ENCODE peak calls at places on chromosomes 3 and 15, in seven cellular contexts. E is Panc1, V is lower lobe of right lung, D is mesendoderm, U is K562, C is DND-41, I is heart left ventricle. O is an unnamed sample.

GRCh38 chr3:54243262-54243931 is 121.0 kb downstream of the CACNA2D3 start:
- DNase-seq in D (no peak), U (no peak), E (no peak), I (no peak), V (no peak), C (no peak), O (no peak)

GRCh38 chr3:152779649-152780048 is 55.3 kb upstream of the P2RY1 start:
- DNase-seq in D (peak), E (no peak), I (no peak), C (no peak), V (no peak), U (no peak), O (no peak)

GRCh38 chr3:356947-357346 is 160.4 kb downstream of the CHL1 start:
- DNase-seq in D (no peak), E (no peak), I (no peak), U (no peak), C (no peak), V (no peak), O (no peak)

GRCh38 chr3:139455855-139456254 is 20.5 kb downstream of the RBP2 start:
- DNase-seq in E (no peak), D (peak), U (peak), C (peak), V (no peak), I (no peak), O (no peak)

GRCh38 chr15:53589526-53590057 is 169.9 kb downstream of the WDR72 start:
- DNase-seq in D (no peak), E (no peak), I (no peak), C (no peak), U (no peak), V (no peak), O (no peak)

GRCh38 chr15:33064878-33065277 is 129.6 kb downstream of the FMN1 start:
- DNase-seq in V (no peak), D (no peak), E (no peak), I (no peak), C (no peak), U (no peak), O (no peak)

GRCh38 chr3:38588276-38588971 is 61.1 kb downstream of the SCN5A start:
- DNase-seq in V (peak), D (no peak), I (peak), U (no peak), E (no peak), C (no peak), O (no peak)

GRCh38 chr3:68059628-68060027 is 405.2 kb upstream of the SUCLG2 start:
- DNase-seq in E (no peak), C (no peak), V (no peak), I (no peak), D (no peak), U (no peak), O (no peak)

GRCh38 chr3:126552688-126553283 is 5.9 kb downstream of the C3orf22 start:
- DNase-seq in C (peak), E (no peak), I (no peak), U (no peak), D (no peak), V (peak), O (no peak)

GRCh38 chr3:66172394-66172793 is 48.4 kb upstream of the SLC25A26 start:
- DNase-seq in D (no peak), U (no peak), V (no peak), I (no peak), E (no peak), C (no peak), O (no peak)

DNA sequence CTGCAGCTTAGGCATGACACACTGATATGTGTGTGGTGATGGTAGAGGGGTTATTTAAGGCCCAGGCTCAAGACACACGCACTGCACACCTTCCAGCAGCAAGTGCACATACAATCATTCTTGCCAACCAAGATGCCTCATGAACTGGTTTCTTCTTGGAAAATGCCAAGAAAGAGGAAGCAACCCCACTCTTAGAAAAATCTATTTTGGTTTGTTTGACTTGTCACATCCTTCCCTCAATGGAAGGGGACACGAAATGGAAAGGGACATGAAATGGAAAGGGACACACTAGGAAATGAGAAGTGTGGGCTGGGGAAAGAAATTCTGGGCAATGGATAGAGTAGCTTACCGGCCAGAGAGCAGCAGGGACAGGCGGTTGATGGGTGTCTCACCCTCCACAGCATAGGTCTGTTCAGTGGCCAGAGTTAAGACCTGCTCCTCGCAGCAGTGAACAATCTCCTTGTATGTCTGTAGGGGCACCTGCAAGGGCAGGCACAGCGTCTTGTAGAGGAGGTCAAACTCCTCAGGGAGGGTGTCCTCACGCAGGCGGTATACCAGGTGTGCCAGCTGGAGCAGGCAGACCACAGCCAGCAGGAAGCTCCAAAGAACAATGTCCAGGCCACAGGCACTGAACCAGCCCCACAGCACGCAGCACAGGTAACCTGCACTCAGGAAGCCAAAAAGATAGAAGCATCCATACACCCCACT is 651 bp downstream of the POPDC2 start:
- DNase-seq in D (no peak), U (no peak), V (no peak), E (no peak), I (peak), C (no peak), O (no peak)
- H3K4me3 ChIP-seq in D (no peak), U (no peak), V (no peak), E (no peak), I (peak), C (no peak), O (no peak)

GRCh38 chr15:89999676-90000174 is 1.4 kb upstream of the ZNF710 start:
- DNase-seq in V (peak), I (peak), D (peak), E (no peak), U (no peak), C (no peak), O (no peak)
- H3K4me3 ChIP-seq in V (peak), I (peak), D (peak), E (no peak), U (no peak), C (no peak), O (no peak)

DNA sequence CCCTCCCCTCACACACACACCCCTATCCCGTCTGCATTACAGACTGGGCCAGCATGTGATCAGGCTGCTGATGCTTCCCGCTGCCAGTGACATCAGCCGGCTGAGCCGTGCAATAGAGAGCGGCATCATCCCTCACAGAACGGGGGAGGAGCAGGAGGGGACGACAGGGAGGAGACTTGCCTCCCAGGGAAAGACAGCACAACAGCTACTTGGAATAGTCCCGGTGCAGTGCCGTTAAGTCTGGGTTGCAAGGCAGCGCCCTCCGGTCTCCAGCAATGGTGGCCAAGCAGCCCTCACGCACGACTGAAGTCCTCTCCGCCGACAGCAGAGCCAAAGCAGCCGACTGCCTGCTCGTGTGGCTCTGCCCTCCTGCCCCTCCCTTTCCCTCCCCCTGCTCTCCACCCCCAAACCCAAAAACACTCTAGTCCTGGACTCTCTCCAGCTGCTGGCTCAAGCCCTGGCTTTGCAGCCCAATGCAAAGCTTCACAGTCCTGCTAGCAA is 31.5 kb upstream of the RPS17 start:
- DNase-seq in I (peak), D (peak), E (no peak), C (no peak), V (peak), U (peak), O (no peak)
- H3K4me3 ChIP-seq in I (peak), D (no peak), E (no peak), C (no peak), V (peak), U (no peak), O (no peak)

GRCh38 chr3:123002749-123003497 is 24.6 kb downstream of the SEMA5B start:
- DNase-seq in E (no peak), D (no peak), V (no peak), U (no peak), C (no peak), I (no peak), O (no peak)
- H3K4me3 ChIP-seq in E (no peak), D (no peak), V (no peak), U (no peak), C (no peak), I (no peak), O (no peak)

GRCh38 chr3:195181781-195182469 is 89.0 kb downstream of the XXYLT1 start:
- DNase-seq in E (no peak), C (no peak), D (no peak), U (no peak), V (no peak), I (no peak), O (no peak)
- H3K4me3 ChIP-seq in E (no peak), C (no peak), D (no peak), U (no peak), V (no peak), I (no peak), O (no peak)

O was measured in CD4-positive, alpha-beta memory T cell.